ENCODE peak calls at places on chromosomes 3 and 15, in seven cellular contexts. U is GM04504, D is heart right ventricle, T is mesothelial cell of epicardium, W is left colon, Y is IMR-90, K is T-helper 9 cell. S is an unnamed sample.

GRCh38 chr3:65778966-65779365 is 259.8 kb downstream of the MAGI1 start:
- DNase-seq in U (no peak), D (no peak), T (no peak), W (no peak), Y (peak), K (no peak), S (no peak)

GRCh38 chr3:188712257-188712924 is 459.4 kb upstream of the TPRG1 start:
- DNase-seq in U (no peak), D (no peak), T (no peak), W (no peak), Y (peak), K (no peak), S (no peak)

GRCh38 chr3:192331749-192332385 is 395.5 kb downstream of the FGF12 start:
- DNase-seq in U (no peak), D (no peak), T (no peak), W (no peak), Y (no peak), K (no peak), S (no peak)

GRCh38 chr3:61986473-61986872 is 386.9 kb downstream of the FEZF2 start:
- DNase-seq in U (no peak), D (no peak), T (no peak), W (no peak), Y (no peak), K (no peak), S (no peak)

GRCh38 chr15:47288794-47289193 is 428.5 kb upstream of the SEMA6D start:
- DNase-seq in U (no peak), D (no peak), T (no peak), W (no peak), Y (no peak), K (no peak), S (no peak)

GRCh38 chr3:169657351-169658124 is 6.0 kb downstream of the MECOM start:
- DNase-seq in U (no peak), D (no peak), T (no peak), W (peak), Y (no peak), K (no peak), S (no peak)

GRCh38 chr3:133153382-133153781 is 115.2 kb downstream of the TMEM108 start:
- DNase-seq in U (no peak), D (no peak), T (no peak), W (no peak), Y (no peak), K (no peak), S (no peak)

GRCh38 chr3:27633224-27633545 is 88.9 kb downstream of the EOMES start:
- DNase-seq in U (no peak), D (no peak), T (no peak), W (no peak), Y (peak), K (peak), S (no peak)

GRCh38 chr3:173933113-173933512 is 535.6 kb downstream of the NLGN1 start:
- DNase-seq in U (no peak), D (no peak), T (no peak), W (no peak), Y (no peak), K (no peak), S (no peak)

GRCh38 chr15:77804210-77804609 is 171.5 kb upstream of the LINGO1 start:
- DNase-seq in U (no peak), D (no peak), T (no peak), W (no peak), Y (no peak), K (no peak), S (no peak)

GRCh38 chr3:68945231-68945630 is 12.9 kb upstream of the TAFA4 start:
- DNase-seq in U (no peak), D (no peak), T (no peak), W (no peak), Y (no peak), K (no peak), S (no peak)

GRCh38 chr3:77618686-77619085 is 578.8 kb downstream of the ROBO2 start:
- DNase-seq in U (no peak), D (no peak), T (no peak), W (no peak), Y (no peak), K (no peak), S (no peak)

GRCh38 chr15:56047354-56047753 is 53.9 kb upstream of the NEDD4 start:
- DNase-seq in U (no peak), D (no peak), T (no peak), W (no peak), Y (no peak), K (no peak), S (no peak)

GRCh38 chr3:171165986-171166385 is 139.5 kb upstream of the SLC2A2 start:
- DNase-seq in U (no peak), D (no peak), T (no peak), W (no peak), Y (no peak), K (no peak), S (no peak)

GRCh38 chr3:45765956-45766355 is 30.4 kb downstream of the SLC6A20 start:
- DNase-seq in U (no peak), D (no peak), T (no peak), W (no peak), Y (no peak), K (no peak), S (no peak)

GRCh38 chr3:69364354-69364753 is 21.5 kb downstream of the FRMD4B start:
- DNase-seq in U (peak), D (no peak), T (no peak), W (no peak), Y (no peak), K (no peak), S (no peak)

GRCh38 chr3:127073931-127074820 is 91.3 kb downstream of the PLXNA1 start:
- DNase-seq in U (no peak), D (no peak), T (no peak), W (no peak), Y (no peak), K (no peak), S (no peak)

GRCh38 chr3:15501126-15501525 is 20.4 kb downstream of the COLQ start:
- DNase-seq in U (no peak), D (peak), T (no peak), W (no peak), Y (no peak), K (no peak), S (no peak)

GRCh38 chr15:25053000-25053815 is 98.4 kb downstream of the SNRPN start:
- DNase-seq in U (no peak), D (no peak), T (no peak), W (no peak), Y (no peak), K (no peak), S (no peak)

GRCh38 chr3:177035678-177036077 is 161.6 kb downstream of the TBL1XR1 start:
- DNase-seq in U (no peak), D (no peak), T (no peak), W (no peak), Y (no peak), K (no peak), S (no peak)

GRCh38 chr3:197458179-197458707 is 97.5 kb downstream of the BDH1 start:
- DNase-seq in U (no peak), D (no peak), T (no peak), W (peak), Y (peak), K (peak), S (peak)

GRCh38 chr3:12644297-12644937 is 19.5 kb downstream of the RAF1 start:
- DNase-seq in U (no peak), D (no peak), T (no peak), W (no peak), Y (peak), K (no peak), S (no peak)

GRCh38 chr15:65857718-65858402 is 11.4 kb upstream of the RAB11A start:
- DNase-seq in U (no peak), D (no peak), T (no peak), W (no peak), Y (no peak), K (no peak), S (no peak)

GRCh38 chr3:194308635-194309213 is 42.4 kb downstream of the CPN2 start:
- DNase-seq in U (no peak), D (no peak), T (no peak), W (no peak), Y (no peak), K (no peak), S (no peak)

GRCh38 chr3:126343675-126344074 is 13.5 kb downstream of the KLF15 start:
- DNase-seq in U (no peak), D (no peak), T (no peak), W (no peak), Y (no peak), K (no peak), S (no peak)

GRCh38 chr3:31980530-31981205 is 394 bp downstream of the OSBPL10 start:
- DNase-seq in U (no peak), D (peak), T (peak), W (peak), Y (peak), K (no peak), S (peak)

GRCh38 chr3:30341851-30342250 is 264.6 kb upstream of the TGFBR2 start:
- DNase-seq in U (no peak), D (no peak), T (no peak), W (no peak), Y (no peak), K (no peak), S (no peak)

GRCh38 chr15:68303560-68304436 is 26.3 kb downstream of the FEM1B start:
- DNase-seq in U (no peak), D (no peak), T (no peak), W (no peak), Y (no peak), K (no peak), S (no peak)

GRCh38 chr15:45064386-45064785 is 41.4 kb downstream of the SORD start:
- DNase-seq in U (no peak), D (no peak), T (no peak), W (no peak), Y (peak), K (no peak), S (no peak)

GRCh38 chr3:123881771-123882170 is 2.4 kb downstream of the MYLK start:
- DNase-seq in U (no peak), D (no peak), T (no peak), W (no peak), Y (no peak), K (no peak), S (no peak)

GRCh38 chr15:51184637-51185036 is 89.9 kb upstream of the TNFAIP8L3 start:
- DNase-seq in U (no peak), D (no peak), T (no peak), W (no peak), Y (no peak), K (no peak), S (no peak)

GRCh38 chr3:179533274-179533673 is 29.5 kb upstream of the ACTL6A start:
- DNase-seq in U (no peak), D (no peak), T (no peak), W (no peak), Y (no peak), K (no peak), S (no peak)

GRCh38 chr3:14460342-14461005 is 58.1 kb downstream of the SLC6A6 start:
- DNase-seq in U (peak), D (peak), T (no peak), W (no peak), Y (peak), K (no peak), S (no peak)

GRCh38 chr15:96338772-96339661 is 8.5 kb downstream of the NR2F2 start:
- DNase-seq in U (no peak), D (no peak), T (no peak), W (no peak), Y (no peak), K (no peak), S (no peak)

GRCh38 chr15:66622677-66623076 is 56.9 kb upstream of the LCTL start:
- DNase-seq in U (no peak), D (no peak), T (no peak), W (peak), Y (no peak), K (no peak), S (no peak)

GRCh38 chr3:188890572-188891270 is 281.1 kb upstream of the TPRG1 start:
- DNase-seq in U (no peak), D (no peak), T (no peak), W (no peak), Y (peak), K (no peak), S (no peak)

GRCh38 chr15:77001966-77002365 is 7.0 kb downstream of the PSTPIP1 start:
- DNase-seq in U (no peak), D (no peak), T (no peak), W (no peak), Y (no peak), K (no peak), S (no peak)

GRCh38 chr3:24683511-24684384 is 189.1 kb upstream of the THRB start:
- DNase-seq in U (peak), D (no peak), T (no peak), W (peak), Y (peak), K (no peak), S (no peak)

GRCh38 chr3:107897471-107898180 is 193.2 kb downstream of the CD47 start:
- DNase-seq in U (no peak), D (no peak), T (no peak), W (no peak), Y (peak), K (no peak), S (no peak)